ENCODE peak calls at places on chromosomes 12 and 14, in five cellular contexts. W is frontal cortex, Y is HT-29, L is T-helper 2 cell, G is NCI-H460. D is an unnamed sample.

GRCh38 chr14:81169711-81170103 is 51.1 kb downstream of the GTF2A1 start:
- DNase-seq in Y (peak), G (no peak), L (no peak), W (peak), D (peak)

GRCh38 chr14:86521032-86521730 is 991.2 kb downstream of the FLRT2 start:
- DNase-seq in L (no peak), G (no peak), W (no peak), Y (no peak), D (no peak)

GRCh38 chr14:102593841-102594170 is 1.4 kb downstream of the RCOR1 start:
- DNase-seq in L (no peak), Y (peak), G (no peak), W (no peak), D (no peak)

GRCh38 chr12:133231001-133231400 is 4.7 kb downstream of the ANHX start:
- DNase-seq in W (no peak), L (no peak), G (no peak), Y (no peak), D (peak)

GRCh38 chr12:63208956-63209355 is 58.0 kb upstream of the AVPR1A start:
- DNase-seq in Y (no peak), L (no peak), W (no peak), G (no peak), D (no peak)

GRCh38 chr12:115640929-115641328 is 636.6 kb downstream of the MED13L start:
- DNase-seq in G (no peak), Y (no peak), W (no peak), L (no peak), D (peak)

GRCh38 chr14:104139460-104140212 is 1.2 kb downstream of the KIF26A start:
- DNase-seq in W (no peak), Y (no peak), L (no peak), G (no peak), D (no peak)

GRCh38 chr14:91272341-91273272 is 28.1 kb upstream of the GPR68 start:
- DNase-seq in L (no peak), G (no peak), Y (no peak), W (no peak), D (no peak)

GRCh38 chr14:31154956-31155355 is 52.6 kb downstream of the HECTD1 start:
- DNase-seq in W (no peak), G (no peak), L (no peak), Y (no peak), D (peak)

GRCh38 chr14:75010472-75010871 is 7.8 kb downstream of the EIF2B2 start:
- DNase-seq in L (no peak), G (no peak), W (no peak), Y (no peak), D (no peak)

D was measured in ELR.